ENCODE peak calls at places on chromosome 3, in four cellular contexts. D is K562, Y is HepG2, Z is H1. G is an unnamed sample.

GRCh38 chr3:16374047-16375019 is 109.3 kb downstream of the OXNAD1 start:
- DNase-seq in D (no peak), Y (no peak), Z (no peak), G (no peak)

GRCh38 chr3:23671901-23672589 is 133.7 kb upstream of the UBE2E1 start:
- DNase-seq in Y (no peak), D (no peak), Z (no peak), G (no peak)

GRCh38 chr3:49869525-49870126 is at the start of gene CAMKV:
- DNase-seq in D (peak; percentile 60), Z (no peak), Y (no peak), G (no peak)

GRCh38 chr3:11596387-11596786 is 47.3 kb downstream of the VGLL4 start:
- DNase-seq in D (no peak), Y (no peak), Z (no peak), G (no peak)

GRCh38 chr3:142272200-142272891 is 47.0 kb upstream of the GK5 start:
- DNase-seq in D (no peak), Y (no peak), Z (no peak), G (no peak)

GRCh38 chr3:36741285-36741684 is 23.1 kb downstream of the DCLK3 start:
- DNase-seq in Y (no peak), D (no peak), Z (no peak), G (no peak)

GRCh38 chr3:55543228-55543627 is 56.1 kb upstream of the WNT5A start:
- DNase-seq in D (no peak), Z (no peak), Y (no peak), G (no peak)

GRCh38 chr3:45994661-45995369 is 809 bp downstream of the FYCO1 start:
- DNase-seq in D (peak; percentile 70), Z (no peak), Y (peak; percentile 7), G (peak; percentile 13)

GRCh38 chr3:178856804-178857203 is 214.8 kb downstream of the ZMAT3 start:
- DNase-seq in D (no peak), Z (no peak), Y (no peak), G (no peak)

GRCh38 chr3:55877703-55878102 is 390.6 kb upstream of the WNT5A start:
- DNase-seq in Y (no peak), Z (no peak), D (no peak), G (no peak)

GRCh38 chr3:43353393-43353792 is 67.1 kb downstream of the SNRK start:
- DNase-seq in Y (no peak), Z (no peak), D (no peak), G (no peak)

GRCh38 chr3:189790658-189791057 is 159.5 kb downstream of the TP63 start:
- DNase-seq in Y (no peak), Z (no peak), D (no peak), G (no peak)

GRCh38 chr3:146839727-146840126 is 234.6 kb upstream of the PLSCR5 start:
- DNase-seq in D (no peak), Z (no peak), Y (no peak), G (no peak)

GRCh38 chr3:40637891-40638290 is 113.1 kb downstream of the ZNF621 start:
- DNase-seq in D (no peak), Y (no peak), Z (no peak), G (no peak)

GRCh38 chr3:111884411-111885018 is 25.4 kb downstream of the PHLDB2 start:
- DNase-seq in Y (no peak), Z (no peak), D (no peak), G (no peak)

GRCh38 chr3:177594096-177594495 is 396.8 kb upstream of the TBL1XR1 start:
- DNase-seq in Y (no peak), D (no peak), Z (no peak), G (no peak)

GRCh38 chr3:105526349-105527111 is 159.8 kb downstream of the ALCAM start:
- DNase-seq in Y (no peak), Z (no peak), D (no peak), G (no peak)

GRCh38 chr3:61616586-61616985 is 55.2 kb downstream of the PTPRG start:
- DNase-seq in Y (no peak), D (no peak), Z (no peak), G (no peak)

GRCh38 chr3:61615643-61616042 is 54.3 kb downstream of the PTPRG start:
- DNase-seq in Y (no peak), D (no peak), Z (no peak), G (no peak)

GRCh38 chr3:61610316-61610715 is 48.9 kb downstream of the PTPRG start:
- DNase-seq in Z (no peak), D (no peak), Y (no peak), G (no peak)

GRCh38 chr3:61612211-61612995 is 51.0 kb downstream of the PTPRG start:
- DNase-seq in Z (no peak), D (no peak), Y (no peak), G (no peak)

GRCh38 chr3:61613666-61614065 is 52.3 kb downstream of the PTPRG start:
- DNase-seq in Y (no peak), Z (no peak), D (no peak), G (no peak)
- TF ChIP-seq MAFK in Y (no peak), Z (no peak), D (no peak), G (no peak)

DNA sequence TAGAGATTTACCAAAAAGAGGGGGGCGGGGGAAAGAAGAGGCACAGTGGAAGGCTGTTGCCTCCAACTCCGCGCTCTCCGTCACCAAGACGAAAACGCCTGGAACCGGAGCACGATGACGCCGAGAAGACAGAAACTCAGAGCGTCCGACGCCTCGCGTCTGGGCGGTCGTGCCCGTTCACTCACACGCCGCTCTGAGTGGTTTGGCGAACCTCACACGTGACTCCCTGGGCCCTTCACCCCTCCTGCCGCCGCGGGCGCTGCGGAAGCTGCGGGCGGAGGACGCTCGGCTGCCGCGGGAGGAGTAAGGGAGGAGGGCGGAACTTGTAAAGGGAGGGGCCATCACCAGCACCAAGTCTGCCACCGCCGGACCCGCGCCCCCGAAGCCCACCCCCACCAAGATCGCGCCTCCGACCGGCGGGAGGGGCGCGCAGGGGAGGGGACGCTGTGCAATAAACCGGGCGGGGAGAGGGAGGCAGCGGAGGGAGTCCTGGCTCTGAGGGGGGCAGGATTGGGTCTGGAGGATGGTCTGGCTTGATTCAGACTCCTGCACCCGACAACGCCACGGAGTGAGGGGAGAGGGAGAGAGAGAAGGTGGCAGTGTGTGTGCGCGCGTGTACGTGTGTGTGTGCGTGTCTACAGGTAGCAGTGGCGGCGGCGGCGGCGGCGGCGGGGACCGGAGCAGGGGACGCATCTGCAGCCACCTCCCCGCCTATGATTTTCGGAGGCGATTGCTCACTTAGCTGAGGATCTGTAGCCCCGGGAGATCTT is 1.9 kb upstream of the NLGN1 start:
- DNase-seq in Y (no peak), D (peak; percentile 13), Z (peak; percentile 77), G (peak; percentile 24)
- TF ChIP-seq MAFK in Y (no peak), D (no peak), Z (no peak), G (no peak)

GRCh38 chr3:52446631-52447511 is 2.0 kb upstream of the SEMA3G start:
- DNase-seq in Y (peak; percentile 52), D (peak; percentile 68), Z (peak; percentile 75), G (no peak)
- TF ChIP-seq MAFK in Y (peak; percentile 20), D (no peak), Z (peak; percentile 67), G (peak; percentile 45)

GRCh38 chr3:38453075-38453913 is at the start of gene ACVR2B:
- DNase-seq in Z (peak; percentile 65), Y (peak; percentile 65), D (peak; percentile 98), G (peak; percentile 81)

GRCh38 chr3:38453914-38454178 is 156 bp downstream of the ACVR2B start:
- DNase-seq in Y (no peak), D (no peak), Z (no peak), G (no peak)

GRCh38 chr3:38454884-38455638 is 1.4 kb downstream of the ACVR2B start:
- DNase-seq in Z (peak; percentile 53), D (peak; percentile 80), Y (peak; percentile 81), G (peak; percentile 54)

GRCh38 chr3:38455639-38456430 is 2.1 kb downstream of the ACVR2B start:
- DNase-seq in D (peak; percentile 13), Z (peak; percentile 29), Y (no peak), G (no peak)

GRCh38 chr3:38454179-38454883 is 641 bp downstream of the ACVR2B start:
- DNase-seq in D (peak; percentile 77), Z (no peak), Y (no peak), G (peak; percentile 33)
- TF ChIP-seq MAFK in D (no peak), Z (no peak), Y (no peak), G (no peak)

DNA sequence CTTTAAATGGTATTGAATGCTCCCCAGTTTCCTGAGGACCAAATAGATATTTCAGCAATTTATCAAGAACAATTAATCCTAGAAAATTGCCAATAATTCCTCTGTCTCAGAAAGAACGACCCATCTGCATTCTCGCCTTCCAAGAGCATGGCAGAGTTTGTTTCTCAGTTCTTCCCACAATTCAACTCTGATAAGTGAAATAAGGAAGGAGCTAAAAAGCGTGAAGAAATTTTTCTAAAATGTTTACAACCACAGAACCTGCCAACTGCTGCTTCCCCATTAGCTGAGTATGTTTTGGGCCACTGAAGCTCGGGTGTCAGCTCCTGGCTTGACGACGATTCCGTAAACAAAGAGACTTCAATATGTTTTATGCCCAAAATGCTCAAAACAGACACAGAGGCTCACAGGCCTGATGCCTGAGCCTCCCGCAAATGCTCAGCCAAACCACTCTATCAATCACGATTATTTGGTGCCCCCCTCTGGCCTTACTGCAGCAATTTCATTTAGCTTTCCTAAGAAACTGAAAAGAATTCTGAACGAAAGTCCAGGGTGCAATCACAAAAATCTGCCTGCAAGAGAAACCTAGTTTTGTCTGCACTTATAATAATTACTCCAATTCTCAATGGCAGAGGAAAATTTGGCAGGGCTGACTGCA is 259.2 kb upstream of the CCDC54 start:
- DNase-seq in D (peak; percentile 22), Z (peak; percentile 41), Y (peak; percentile 16), G (peak; percentile 54)
- TF ChIP-seq MAFK in D (no peak), Z (no peak), Y (no peak), G (no peak)

DNA sequence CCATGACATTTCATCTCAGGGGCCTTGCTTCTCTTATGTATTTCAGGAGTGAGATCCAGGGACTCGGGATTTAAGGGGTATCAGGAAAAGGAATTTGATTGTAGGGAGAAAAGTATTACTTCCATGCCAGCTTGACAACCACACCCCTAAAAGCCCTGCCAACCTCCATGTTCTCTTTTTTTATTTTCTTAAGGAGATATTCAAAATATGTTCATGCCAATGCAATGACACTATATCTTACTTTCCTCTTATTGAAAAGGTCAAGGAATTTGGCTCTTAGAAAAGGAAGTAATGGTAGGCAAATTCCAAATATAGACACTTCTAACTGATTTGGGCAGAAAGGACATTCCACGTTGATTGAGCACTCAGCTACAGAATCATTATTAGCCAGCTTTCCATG is 407.5 kb upstream of the NECTIN3 start:
- DNase-seq in Y (no peak), D (no peak), Z (no peak), G (no peak)
- TF ChIP-seq MAFK in Y (no peak), D (no peak), Z (no peak), G (no peak)

DNA sequence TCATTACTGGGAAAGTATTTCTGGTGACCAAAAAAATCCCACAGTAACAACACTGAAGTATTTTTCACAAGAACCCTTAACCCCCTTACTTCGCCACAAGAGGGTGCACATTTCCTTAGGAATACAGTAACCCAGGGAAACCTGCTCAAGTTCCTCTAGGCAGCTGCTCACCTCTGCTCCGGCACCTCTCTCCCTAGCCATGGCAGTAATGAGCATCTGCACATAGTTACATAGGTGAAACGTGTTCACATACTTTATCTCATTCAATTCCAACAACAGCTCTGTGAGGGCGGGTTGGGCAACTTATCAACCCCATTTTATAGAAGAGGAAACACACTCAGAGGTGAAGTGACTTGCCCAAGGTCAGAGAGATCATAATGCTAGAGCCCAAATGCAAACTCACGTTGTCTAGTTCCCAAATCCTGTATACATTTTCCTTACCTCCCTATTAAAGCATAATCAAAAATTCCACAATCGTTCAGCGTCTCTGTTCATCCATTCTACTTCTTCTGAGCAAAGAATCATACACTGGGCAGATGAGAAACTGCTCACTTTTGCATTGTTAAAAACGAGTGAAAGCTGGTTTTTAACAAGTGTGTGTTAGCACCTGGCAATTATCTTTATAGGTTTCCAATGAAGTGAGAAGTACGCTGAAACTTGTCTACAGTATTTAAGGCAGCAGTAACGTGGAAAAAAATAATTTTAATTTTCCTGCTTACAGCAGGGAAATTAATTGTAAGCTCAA is 90.7 kb downstream of the IGF2BP2 start:
- DNase-seq in D (peak; percentile 80), Y (peak; percentile 63), Z (no peak), G (peak; percentile 82)
- TF ChIP-seq MAFK in D (no peak), Y (no peak), Z (no peak), G (no peak)